ENCODE peak calls at places on chromosomes 4 and X, in six cellular contexts. One of them, this sample, is unnamed.

GRCh38 chr4:78707793-78708192 is 68.4 kb upstream of the BMP2K start:
- DNase-seq in OCI-LY7: peak; percentile 66
- DNase-seq in NCI-H1105: no peak
- DNase-seq in colonic mucosa: no peak
- DNase-seq in EL: no peak
- DNase-seq in glomerular endothelial cell: no peak
- DNase-seq in this sample: no peak

GRCh38 chr4:78592104-78592783 is 40.7 kb downstream of the ANXA3 start:
- DNase-seq in OCI-LY7: peak; percentile 30
- DNase-seq in NCI-H1105: no peak
- DNase-seq in colonic mucosa: peak; percentile 45
- DNase-seq in EL: no peak
- DNase-seq in glomerular endothelial cell: no peak
- DNase-seq in this sample: no peak

GRCh38 chrX:134640914-134641313 is 17.4 kb downstream of the PLAC1 start:
- DNase-seq in OCI-LY7: no peak
- DNase-seq in NCI-H1105: no peak
- DNase-seq in colonic mucosa: no peak
- DNase-seq in EL: no peak
- DNase-seq in glomerular endothelial cell: no peak
- DNase-seq in this sample: no peak

GRCh38 chr4:153159728-153160221 is 44.5 kb upstream of the TRIM2 start:
- DNase-seq in OCI-LY7: no peak
- DNase-seq in NCI-H1105: no peak
- DNase-seq in colonic mucosa: no peak
- DNase-seq in EL: peak; percentile 76
- DNase-seq in glomerular endothelial cell: peak; percentile 63
- DNase-seq in this sample: no peak

GRCh38 chr4:76611164-76611563 is 176.1 kb downstream of the SHROOM3 start:
- DNase-seq in OCI-LY7: no peak
- DNase-seq in NCI-H1105: no peak
- DNase-seq in colonic mucosa: no peak
- DNase-seq in EL: peak; percentile 70
- DNase-seq in glomerular endothelial cell: no peak
- DNase-seq in this sample: no peak

GRCh38 chrX:103556941-103557340 is 28.4 kb upstream of the TCEAL4 start:
- DNase-seq in OCI-LY7: peak; percentile 0
- DNase-seq in NCI-H1105: no peak
- DNase-seq in colonic mucosa: no peak
- DNase-seq in EL: no peak
- DNase-seq in glomerular endothelial cell: no peak
- DNase-seq in this sample: no peak

GRCh38 chr4:8378776-8379175 is 61.7 kb downstream of the ACOX3 start:
- DNase-seq in OCI-LY7: no peak
- DNase-seq in NCI-H1105: no peak
- DNase-seq in colonic mucosa: no peak
- DNase-seq in EL: no peak
- DNase-seq in glomerular endothelial cell: no peak
- DNase-seq in this sample: no peak

GRCh38 chrX:119990995-119991787 is 47.6 kb upstream of the NKAP start:
- DNase-seq in OCI-LY7: no peak
- DNase-seq in NCI-H1105: no peak
- DNase-seq in colonic mucosa: no peak
- DNase-seq in EL: no peak
- DNase-seq in glomerular endothelial cell: no peak
- DNase-seq in this sample: no peak

GRCh38 chr4:121900132-121900983 is 30.1 kb upstream of the BBS7 start:
- DNase-seq in OCI-LY7: peak; percentile 65
- DNase-seq in NCI-H1105: no peak
- DNase-seq in colonic mucosa: peak; percentile 44
- DNase-seq in EL: peak; percentile 49
- DNase-seq in glomerular endothelial cell: peak; percentile 41
- DNase-seq in this sample: peak; percentile 24

GRCh38 chr4:129261584-129261983 is 165.6 kb downstream of the C4orf33 start:
- DNase-seq in OCI-LY7: no peak
- DNase-seq in NCI-H1105: no peak
- DNase-seq in colonic mucosa: no peak
- DNase-seq in EL: no peak
- DNase-seq in glomerular endothelial cell: no peak
- DNase-seq in this sample: no peak

GRCh38 chr4:36392049-36392448 is 110.6 kb downstream of the DTHD1 start:
- DNase-seq in OCI-LY7: no peak
- DNase-seq in NCI-H1105: no peak
- DNase-seq in colonic mucosa: no peak
- DNase-seq in EL: no peak
- DNase-seq in glomerular endothelial cell: no peak
- DNase-seq in this sample: no peak

GRCh38 chrX:118566359-118566758 is 70.7 kb downstream of the DOCK11 start:
- DNase-seq in OCI-LY7: no peak
- DNase-seq in NCI-H1105: no peak
- DNase-seq in colonic mucosa: no peak
- DNase-seq in EL: peak; percentile 58
- DNase-seq in glomerular endothelial cell: no peak
- DNase-seq in this sample: peak; percentile 66

GRCh38 chrX:65697173-65697572 is 29.7 kb downstream of the MSN start:
- DNase-seq in OCI-LY7: no peak
- DNase-seq in NCI-H1105: no peak
- DNase-seq in colonic mucosa: no peak
- DNase-seq in EL: peak; percentile 82
- DNase-seq in glomerular endothelial cell: no peak
- DNase-seq in this sample: no peak

GRCh38 chr4:20615492-20616136 is 84.6 kb upstream of the PACRGL start:
- DNase-seq in OCI-LY7: no peak
- DNase-seq in NCI-H1105: no peak
- DNase-seq in colonic mucosa: no peak
- DNase-seq in EL: peak; percentile 53
- DNase-seq in glomerular endothelial cell: no peak
- DNase-seq in this sample: no peak

GRCh38 chr4:156476359-156476758 is 495.2 kb downstream of the PDGFC start:
- DNase-seq in OCI-LY7: no peak
- DNase-seq in NCI-H1105: no peak
- DNase-seq in colonic mucosa: no peak
- DNase-seq in EL: peak; percentile 95
- DNase-seq in glomerular endothelial cell: peak; percentile 47
- DNase-seq in this sample: peak; percentile 30

GRCh38 chrX:18643243-18643642 is 28.7 kb downstream of the RS1 start:
- DNase-seq in OCI-LY7: no peak
- DNase-seq in NCI-H1105: no peak
- DNase-seq in colonic mucosa: no peak
- DNase-seq in EL: no peak
- DNase-seq in glomerular endothelial cell: no peak
- DNase-seq in this sample: no peak

GRCh38 chrX:120302434-120302833 is 8.8 kb downstream of the TMEM255A start:
- DNase-seq in OCI-LY7: peak; percentile 85
- DNase-seq in NCI-H1105: no peak
- DNase-seq in colonic mucosa: peak; percentile 26
- DNase-seq in EL: peak; percentile 1
- DNase-seq in glomerular endothelial cell: no peak
- DNase-seq in this sample: peak; percentile 45

GRCh38 chrX:111216293-111216801 is 53.9 kb downstream of the CAPN6 start:
- DNase-seq in OCI-LY7: no peak
- DNase-seq in NCI-H1105: no peak
- DNase-seq in colonic mucosa: no peak
- DNase-seq in EL: no peak
- DNase-seq in glomerular endothelial cell: no peak
- DNase-seq in this sample: no peak

GRCh38 chrX:100447563-100448397 is 37.7 kb upstream of the PCDH19 start:
- DNase-seq in OCI-LY7: peak; percentile 20
- DNase-seq in NCI-H1105: peak; percentile 51
- DNase-seq in colonic mucosa: peak; percentile 25
- DNase-seq in EL: peak; percentile 14
- DNase-seq in glomerular endothelial cell: peak; percentile 31
- DNase-seq in this sample: no peak

This sample was measured in SK-N-MC.